ENCODE peak calls at places on chromosomes 2 and 18, in seven cellular contexts. S, I, G, U, B, K and T are unnamed samples.

GRCh38 chr2:158518083-158518482 is 61.3 kb downstream of the PKP4 start:
- DNase-seq in S (peak; percentile 79), I (no peak), G (peak; percentile 84), U (peak; percentile 74), B (no peak), K (peak; percentile 28), T (no peak)

GRCh38 chr18:50982086-50982801 is 14.4 kb downstream of the ELAC1 start:
- DNase-seq in S (no peak), I (peak; percentile 38), G (no peak), U (no peak), B (peak; percentile 75), K (no peak), T (no peak)

GRCh38 chr18:23094411-23095165 is 40.7 kb upstream of the CABLES1 start:
- DNase-seq in S (no peak), I (no peak), G (no peak), U (no peak), B (no peak), K (no peak), T (no peak)

GRCh38 chr2:218745559-218746469 is 35.2 kb downstream of the TTLL4 start:
- DNase-seq in S (peak; percentile 40), I (no peak), G (peak; percentile 31), U (peak; percentile 30), B (peak; percentile 87), K (no peak), T (no peak)

GRCh38 chr2:86274918-86275275 is 62.5 kb downstream of the REEP1 start:
- DNase-seq in S (no peak), I (peak; percentile 86), G (no peak), U (peak; percentile 21), B (no peak), K (no peak), T (no peak)

GRCh38 chr2:105644174-105644980 is 100.3 kb upstream of the NCK2 start:
- DNase-seq in S (peak; percentile 49), I (no peak), G (peak; percentile 63), U (no peak), B (no peak), K (peak; percentile 43), T (no peak)

GRCh38 chr2:68196120-68196716 is 38.5 kb downstream of the PNO1 start:
- DNase-seq in S (peak; percentile 55), I (peak; percentile 42), G (peak; percentile 62), U (peak; percentile 66), B (peak; percentile 25), K (peak; percentile 48), T (no peak)

GRCh38 chr18:33372442-33372841 is 68.1 kb downstream of the CCDC178 start:
- DNase-seq in S (no peak), I (no peak), G (peak; percentile 1), U (no peak), B (no peak), K (no peak), T (no peak)

GRCh38 chr2:177165103-177165583 is 47.5 kb upstream of the HNRNPA3 start:
- DNase-seq in S (peak; percentile 49), I (peak; percentile 24), G (peak; percentile 60), U (peak; percentile 72), B (no peak), K (peak; percentile 66), T (no peak)

GRCh38 chr2:28702415-28702859 is 49.2 kb upstream of the PPP1CB start:
- DNase-seq in S (no peak), I (no peak), G (no peak), U (no peak), B (peak; percentile 61), K (no peak), T (no peak)

GRCh38 chr2:75403991-75404428 is 156.7 kb downstream of the EVA1A start:
- DNase-seq in S (peak; percentile 59), I (no peak), G (peak; percentile 56), U (peak; percentile 72), B (no peak), K (peak; percentile 65), T (no peak)

GRCh38 chr18:68839701-68840100 is 41.8 kb downstream of the CCDC102B start:
- DNase-seq in S (no peak), I (no peak), G (peak; percentile 22), U (no peak), B (no peak), K (no peak), T (no peak)

GRCh38 chr2:9799011-9799596 is 44.2 kb upstream of the TAF1B start:
- DNase-seq in S (no peak), I (no peak), G (no peak), U (no peak), B (no peak), K (no peak), T (no peak)

GRCh38 chr18:9321017-9321452 is 13.5 kb upstream of the TWSG1 start:
- DNase-seq in S (peak; percentile 80), I (no peak), G (peak; percentile 95), U (peak; percentile 78), B (no peak), K (no peak), T (no peak)

GRCh38 chr2:172698041-172698863 is 37.4 kb upstream of the RAPGEF4 start:
- DNase-seq in S (peak; percentile 56), I (no peak), G (peak; percentile 86), U (peak; percentile 71), B (no peak), K (peak; percentile 56), T (no peak)

GRCh38 chr2:175577405-175577986 is 396.0 kb upstream of the ATP5MC3 start:
- DNase-seq in S (no peak), I (no peak), G (no peak), U (no peak), B (no peak), K (no peak), T (no peak)

GRCh38 chr2:96065381-96065930 is 30.7 kb upstream of the GPAT2 start:
- DNase-seq in S (no peak), I (no peak), G (no peak), U (no peak), B (no peak), K (no peak), T (peak; percentile 41)

GRCh38 chr2:30232027-30232800 is 880 bp downstream of the LBH start:
- DNase-seq in S (peak; percentile 56), I (peak; percentile 59), G (peak; percentile 30), U (peak; percentile 48), B (peak; percentile 27), K (peak; percentile 75), T (no peak)

GRCh38 chr2:30231726-30232026 is 342 bp downstream of the LBH start:
- DNase-seq in S (no peak), I (no peak), G (no peak), U (no peak), B (no peak), K (no peak), T (no peak)

GRCh38 chr2:30234180-30234971 is 3.0 kb downstream of the LBH start:
- DNase-seq in S (peak; percentile 91), I (peak; percentile 30), G (peak; percentile 77), U (peak; percentile 89), B (peak; percentile 72), K (peak; percentile 89), T (no peak)

GRCh38 chr2:30232801-30233130 is 1.4 kb downstream of the LBH start:
- DNase-seq in S (no peak), I (peak; percentile 41), G (no peak), U (peak; percentile 41), B (no peak), K (no peak), T (no peak)

GRCh38 chr2:30233142-30233961 is 2.0 kb downstream of the LBH start:
- DNase-seq in S (no peak), I (no peak), G (peak; percentile 18), U (peak; percentile 16), B (no peak), K (no peak), T (no peak)
- TF ChIP-seq CTCF in S (no peak), I (no peak), G (no peak), U (no peak), B (no peak), K (no peak), T (no peak)

DNA sequence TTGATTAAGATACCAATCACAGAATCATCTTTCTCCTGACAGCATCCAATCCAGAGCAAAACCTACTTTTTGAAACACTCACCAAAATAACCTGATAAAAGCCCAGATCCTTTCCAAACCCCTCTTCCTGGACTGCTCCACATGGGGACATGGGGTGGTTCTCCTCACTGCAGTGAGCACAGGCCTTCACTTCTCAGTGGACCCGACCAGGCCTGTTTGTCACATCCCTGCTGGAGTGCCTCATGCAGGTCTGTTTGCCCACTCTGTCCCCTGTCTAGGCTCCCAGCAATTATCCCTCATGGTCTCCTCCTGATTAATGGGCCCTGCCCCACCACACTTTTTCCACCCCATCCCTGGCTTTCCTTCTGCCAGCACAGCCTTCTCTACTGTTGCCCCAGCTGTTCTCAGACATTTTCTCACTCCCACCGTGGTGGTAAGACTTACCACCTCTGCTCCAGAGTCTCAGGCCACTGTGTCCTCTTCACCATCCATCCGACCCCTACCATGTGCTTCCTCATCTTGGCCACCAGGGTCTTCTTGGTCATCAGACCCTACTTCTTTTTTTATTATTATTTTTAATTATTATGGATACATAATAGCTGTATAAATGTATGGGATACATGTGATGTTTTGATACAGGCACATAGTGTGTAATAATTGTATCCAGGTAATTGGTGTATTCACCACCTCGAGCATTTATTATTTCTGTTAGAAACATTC is 21.1 kb downstream of the MRPL30 start:
- DNase-seq in S (no peak), I (no peak), G (no peak), U (no peak), B (no peak), K (no peak), T (no peak)
- TF ChIP-seq CTCF in S (no peak), I (no peak), G (no peak), U (peak; percentile 47), B (peak; percentile 16), K (no peak), T (peak; percentile 16)

DNA sequence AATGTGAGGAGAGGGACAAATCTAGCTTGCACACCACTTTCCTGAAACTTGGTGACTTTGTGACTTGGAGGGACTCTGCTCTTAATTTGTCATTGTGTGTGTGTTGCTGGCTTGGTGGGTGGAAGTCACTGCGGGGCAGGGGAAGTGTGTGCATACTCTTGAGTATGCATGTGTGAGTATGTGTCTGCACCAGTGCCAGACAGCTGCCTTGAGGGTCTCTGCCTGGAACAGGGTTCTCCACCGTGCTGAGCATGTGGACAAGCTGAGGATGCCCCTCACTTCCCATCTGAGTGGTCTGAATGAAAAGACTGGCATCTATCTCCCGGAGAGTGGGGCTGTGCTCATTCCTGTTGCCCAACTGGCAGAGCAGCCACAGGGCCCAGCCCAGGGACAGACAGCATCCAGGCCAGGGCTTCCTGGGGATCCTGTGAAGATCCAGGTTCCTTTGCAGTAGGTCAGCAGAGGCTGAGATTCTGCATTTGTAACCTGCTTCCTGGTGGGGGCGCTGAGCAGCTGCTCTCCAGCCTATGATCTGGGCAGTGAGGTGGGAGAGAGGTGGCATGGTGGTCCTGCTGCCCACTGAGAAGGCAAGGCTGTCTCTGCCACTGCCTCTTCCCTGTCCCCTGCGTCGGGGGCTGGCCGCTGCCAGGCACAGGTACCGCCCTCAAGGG is 138.9 kb upstream of the HAAO start:
- DNase-seq in S (no peak), I (peak; percentile 44), G (no peak), U (no peak), B (no peak), K (peak; percentile 27), T (no peak)
- TF ChIP-seq CTCF in S (peak; percentile 36), I (peak; percentile 27), G (peak; percentile 32), U (peak; percentile 22), B (no peak), K (peak; percentile 20), T (peak; percentile 31)

DNA sequence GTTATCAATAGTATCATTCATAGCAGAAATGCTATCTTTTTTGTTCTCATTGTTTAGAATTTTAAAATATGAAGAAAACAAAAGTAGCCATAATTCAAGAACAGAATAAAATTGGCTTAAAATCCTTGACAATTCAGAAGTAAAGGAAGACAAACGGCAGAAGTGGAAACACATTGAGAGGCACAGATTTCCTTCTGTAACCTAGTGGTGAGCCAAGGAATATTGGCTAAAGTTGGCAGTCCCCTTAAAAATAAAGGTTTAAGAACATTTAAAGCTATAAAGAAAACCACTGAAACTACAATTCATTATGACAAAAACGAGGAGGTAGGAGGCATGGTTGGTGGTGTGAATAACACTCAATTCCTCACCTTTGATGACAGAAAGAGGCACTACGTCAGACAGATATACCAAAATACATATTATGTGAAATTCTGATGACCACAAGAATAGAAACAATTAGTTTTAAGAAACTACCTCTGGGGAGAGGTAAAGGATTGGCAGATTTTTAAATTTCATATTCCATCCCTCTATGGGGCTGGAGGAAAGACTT is 42.3 kb downstream of the SFT2D3 start:
- DNase-seq in S (no peak), I (no peak), G (no peak), U (no peak), B (no peak), K (no peak), T (no peak)
- TF ChIP-seq CTCF in S (peak; percentile 13), I (no peak), G (peak; percentile 16), U (peak; percentile 15), B (no peak), K (no peak), T (no peak)